ENCODE peak calls at places on chromosomes 11 and 22, in eight cellular contexts. K, U, G, C, P, N, O and B are unnamed samples.

GRCh38 chr11:101487775-101488174 is 96.0 kb downstream of the TRPC6 start:
- DNase-seq in K (no peak), U (no peak), G (no peak), C (peak; percentile 43), P (no peak), N (peak; percentile 81), O (no peak), B (no peak)

GRCh38 chr11:75429902-75430691 is 2.9 kb downstream of the KLHL35 start:
- DNase-seq in K (no peak), U (no peak), G (no peak), C (peak; percentile 79), P (peak; percentile 84), N (peak; percentile 88), O (no peak), B (no peak)

GRCh38 chr22:25645266-25645665 is 80.8 kb downstream of the GRK3 start:
- DNase-seq in K (no peak), U (no peak), G (no peak), C (no peak), P (no peak), N (no peak), O (no peak), B (no peak)

GRCh38 chr11:35615911-35616900 is 2.1 kb upstream of the FJX1 start:
- DNase-seq in K (no peak), U (peak; percentile 58), G (peak; percentile 55), C (peak; percentile 69), P (peak; percentile 81), N (peak; percentile 81), O (peak; percentile 68), B (peak; percentile 82)

GRCh38 chr11:95567685-95568084 is 221.9 kb downstream of the FAM76B start:
- DNase-seq in K (no peak), U (no peak), G (no peak), C (no peak), P (no peak), N (peak; percentile 81), O (no peak), B (no peak)

GRCh38 chr22:20758688-20759087 is 15.2 kb upstream of the SERPIND1 start:
- DNase-seq in K (no peak), U (no peak), G (no peak), C (no peak), P (no peak), N (no peak), O (no peak), B (no peak)

GRCh38 chr11:95498731-95499396 is 267.9 kb upstream of the SESN3 start:
- DNase-seq in K (no peak), U (no peak), G (no peak), C (peak; percentile 27), P (no peak), N (peak; percentile 26), O (no peak), B (no peak)

GRCh38 chr22:20526628-20527355 is 19.4 kb downstream of the MED15 start:
- DNase-seq in K (no peak), U (no peak), G (no peak), C (peak; percentile 57), P (peak; percentile 46), N (peak; percentile 89), O (no peak), B (no peak)

GRCh38 chr22:23182289-23183106 is 2.2 kb downstream of the BCR start:
- DNase-seq in K (no peak), U (peak; percentile 52), G (peak; percentile 97), C (peak; percentile 72), P (peak; percentile 56), N (peak; percentile 34), O (peak; percentile 82), B (peak; percentile 48)

GRCh38 chr22:20509344-20510047 is 2.1 kb downstream of the MED15 start:
- DNase-seq in K (no peak), U (peak; percentile 42), G (peak; percentile 81), C (peak; percentile 80), P (peak; percentile 94), N (peak; percentile 96), O (peak; percentile 65), B (peak; percentile 83)

GRCh38 chr22:46233231-46233630 is 16.9 kb downstream of the CDPF1 start:
- DNase-seq in K (no peak), U (no peak), G (no peak), C (peak; percentile 54), P (no peak), N (peak; percentile 16), O (no peak), B (no peak)

GRCh38 chr22:39242809-39243442 is 1.9 kb downstream of the PDGFB start:
- DNase-seq in K (no peak), U (no peak), G (peak; percentile 78), C (peak; percentile 73), P (peak; percentile 79), N (no peak), O (peak; percentile 42), B (no peak)

GRCh38 chr11:62402226-62402625 is 16.6 kb upstream of the SCGB1A1 start:
- DNase-seq in K (no peak), U (no peak), G (no peak), C (no peak), P (no peak), N (peak; percentile 57), O (no peak), B (no peak)

DNA sequence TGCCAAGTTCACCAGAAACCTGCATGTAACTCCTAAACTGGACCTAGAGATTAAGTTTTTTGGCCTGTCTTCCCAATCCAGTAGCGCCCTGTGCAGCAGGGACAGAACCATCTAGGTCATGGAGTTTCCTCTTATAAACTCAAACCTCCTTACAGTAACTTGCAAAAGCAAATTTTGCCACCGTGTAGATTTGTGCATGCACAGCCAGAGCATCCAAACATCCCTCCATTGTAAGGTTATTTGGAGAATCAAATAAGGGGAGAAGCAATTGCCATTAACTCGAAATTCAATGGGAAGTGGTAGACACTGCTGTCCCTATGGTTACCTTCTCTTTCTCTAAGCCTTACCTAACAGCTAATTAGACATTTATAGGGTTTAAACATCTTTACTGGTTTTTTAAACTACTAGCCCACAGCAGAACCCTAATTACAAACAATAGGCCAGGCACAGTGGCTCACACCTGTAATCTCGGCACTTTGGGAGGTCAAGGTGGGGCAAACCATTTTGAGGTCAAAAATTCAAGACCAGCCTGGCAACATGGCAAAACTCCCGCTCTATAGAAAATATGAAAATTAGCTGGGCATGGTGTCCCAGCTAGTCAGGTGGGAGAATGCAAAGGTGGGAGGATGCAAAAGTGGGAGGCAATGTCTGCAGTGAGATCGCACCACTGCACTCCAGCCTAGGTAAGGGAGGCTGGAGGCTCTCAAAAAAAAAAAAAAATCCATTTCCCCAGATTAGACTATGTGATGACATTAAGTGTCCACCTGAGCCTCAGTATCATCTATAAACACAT is 6.6 kb downstream of the HSPA8 start:
- DNase-seq in K (no peak), U (no peak), G (no peak), C (no peak), P (no peak), N (no peak), O (no peak), B (peak; percentile 75)
- H3K4me2 ChIP-seq in K (no peak overlapping the region), U (peak overlapping the region; percentile 94), G (no peak overlapping the region), C (no peak overlapping the region), P (no peak overlapping the region), N (no peak overlapping the region), O (no peak overlapping the region), B (no peak overlapping the region)

DNA sequence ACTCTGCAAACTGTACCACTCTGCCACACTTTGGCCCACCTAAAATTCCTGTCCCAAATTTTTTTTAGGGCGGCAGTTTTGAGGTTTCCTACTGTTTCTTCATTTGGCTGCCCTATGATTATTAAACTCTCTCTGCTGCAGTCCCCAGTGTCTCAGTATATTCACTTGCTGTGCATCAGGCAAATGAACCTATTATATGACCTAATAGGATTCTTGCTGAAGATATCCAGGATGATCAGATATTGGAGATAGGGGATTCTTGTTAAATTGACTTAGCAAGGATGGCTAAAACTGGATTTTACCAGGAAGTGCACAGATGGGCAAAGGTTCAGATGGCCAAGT is 410.8 kb upstream of the DDI1 start:
- DNase-seq in K (no peak), U (no peak), G (no peak), C (no peak), P (no peak), N (no peak), O (no peak), B (no peak)
- H3K9me2 ChIP-seq in K (no peaks in the 10 kb centered on the region), U (no peaks in the 10 kb centered on the region), G (no peaks in the 10 kb centered on the region), C (no peaks in the 10 kb centered on the region), P (no peaks in the 10 kb centered on the region), N (no peaks in the 10 kb centered on the region), O (no peaks in the 10 kb centered on the region), B (no peaks in the 10 kb centered on the region)

GRCh38 chr22:24588756-24589481 is 4.0 kb downstream of the LRRC75B start:
- DNase-seq in K (no peak), U (no peak), G (no peak), C (no peak), P (no peak), N (no peak), O (no peak), B (no peak)
- H3K4me2 ChIP-seq in K (no peak overlapping the region), U (no peak overlapping the region), G (no peak overlapping the region), C (no peak overlapping the region), P (no peak overlapping the region), N (no peak overlapping the region), O (no peak overlapping the region), B (no peak overlapping the region)

DNA sequence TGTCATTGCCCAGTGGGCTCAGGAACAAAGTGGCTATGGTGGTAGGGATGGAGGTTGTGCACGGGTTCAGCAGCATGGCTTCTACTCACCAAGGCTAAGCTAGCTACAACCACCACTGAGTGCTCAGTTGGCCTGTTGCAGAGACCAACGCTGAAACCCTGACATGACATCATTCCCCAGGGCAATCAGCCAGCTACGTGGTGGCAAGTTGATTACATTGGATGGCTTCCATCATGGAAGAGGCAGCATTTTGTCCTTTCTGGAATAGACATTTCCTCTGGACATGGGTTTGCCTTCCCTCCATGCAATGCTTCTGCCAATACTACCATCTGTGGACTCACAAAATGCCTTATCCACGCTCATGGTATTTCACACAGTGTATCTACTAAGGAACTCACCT is 634.3 kb downstream of the OPCML start:
- DNase-seq in K (no peak), U (no peak), G (no peak), C (no peak), P (no peak), N (no peak), O (no peak), B (no peak)
- H3K9me2 ChIP-seq in K (no peaks in the 10 kb centered on the region), U (no peaks in the 10 kb centered on the region), G (no peaks in the 10 kb centered on the region), C (no peaks in the 10 kb centered on the region), P (no peaks in the 10 kb centered on the region), N (no peaks in the 10 kb centered on the region), O (no peaks in the 10 kb centered on the region), B (no peaks in the 10 kb centered on the region)